ENCODE peak calls at places on chromosome 19, in four cellular contexts. S is LoVo; Z is CD4-positive, CD25-positive, alpha-beta regulatory T cell; K is activated CD4-positive, alpha-beta T cell treated with anti-CD3 and anti-CD28 coated beads, Interleukin-2, amount 10 ng/mL, durations not matched to agents 7 days and 5 days. Y is an unnamed sample.

GRCh38 chr19:35718345-35719041 is 690 bp downstream of the KMT2B start:
- DNase-seq in S (no peak), Z (peak; percentile 36), K (peak; percentile 54), Y (peak; percentile 78)

GRCh38 chr19:49678970-49679831 is 2.1 kb downstream of the PRMT1 start:
- DNase-seq in S (no peak), Z (no peak), K (no peak), Y (no peak)

GRCh38 chr19:40315812-40316475 is 30.8 kb upstream of the AKT2 start:
- DNase-seq in S (no peak), Z (no peak), K (no peak), Y (no peak)

GRCh38 chr19:41299755-41300089 is 10.2 kb upstream of the CCDC97 start:
- DNase-seq in S (no peak), Z (no peak), K (peak; percentile 42), Y (no peak)

GRCh38 chr19:49791776-49792445 is 21.2 kb downstream of the FUZ start:
- DNase-seq in S (no peak), Z (no peak), K (no peak), Y (no peak)

GRCh38 chr19:48498576-48498879 is 13.1 kb downstream of the LMTK3 start:
- DNase-seq in S (no peak), Z (no peak), K (no peak), Y (no peak)

GRCh38 chr19:38739440-38740251 is 4.6 kb downstream of the CAPN12 start:
- DNase-seq in S (no peak), Z (no peak), K (no peak), Y (no peak)

GRCh38 chr19:42028304-42029216 is 34.5 kb upstream of the ATP1A3 start:
- DNase-seq in S (no peak), Z (no peak), K (peak; percentile 25), Y (peak; percentile 77)

GRCh38 chr19:29858000-29858596 is 46.3 kb downstream of the CCNE1 start:
- DNase-seq in S (peak; percentile 45), Z (peak; percentile 11), K (peak; percentile 41), Y (peak; percentile 74)

GRCh38 chr19:44702551-44703176 is 3.7 kb downstream of the CEACAM16 start:
- DNase-seq in S (no peak), Z (no peak), K (no peak), Y (no peak)

GRCh38 chr19:14407889-14408640 is 11.1 kb downstream of the DDX39A start:
- DNase-seq in S (no peak), Z (no peak), K (no peak), Y (peak; percentile 59)

GRCh38 chr19:49689133-49690072 is at the start of gene ADM5:
- DNase-seq in S (no peak), Z (no peak), K (peak; percentile 31), Y (no peak)

GRCh38 chr19:58356236-58356970 is 3.1 kb upstream of the A1BG start:
- DNase-seq in S (no peak), Z (no peak), K (peak; percentile 41), Y (no peak)

GRCh38 chr19:49497047-49497789 is 984 bp downstream of the RPS11 start:
- DNase-seq in S (peak; percentile 63), Z (peak; percentile 72), K (peak; percentile 89), Y (peak; percentile 94)

GRCh38 chr19:1259206-1259872 is 9.8 kb upstream of the CIRBP start:
- DNase-seq in S (peak; percentile 65), Z (peak; percentile 67), K (peak; percentile 81), Y (peak; percentile 88)

GRCh38 chr19:35757231-35757748 is 461 bp upstream of the HSPB6 start:
- DNase-seq in S (no peak), Z (no peak), K (no peak), Y (peak; percentile 84)

GRCh38 chr19:28633223-28634030 is 579.5 kb downstream of the UQCRFS1 start:
- DNase-seq in S (peak; percentile 43), Z (no peak), K (peak; percentile 63), Y (peak; percentile 85)

GRCh38 chr19:17020823-17021222 is 5.8 kb downstream of the CPAMD8 start:
- DNase-seq in S (no peak), Z (no peak), K (no peak), Y (peak; percentile 81)

GRCh38 chr19:39320948-39321831 is 527 bp upstream of the LRFN1 start:
- DNase-seq in S (no peak), Z (no peak), K (no peak), Y (no peak)

GRCh38 chr19:17865364-17866311 is 5.9 kb downstream of the RPL18A start:
- DNase-seq in S (peak; percentile 66), Z (no peak), K (no peak), Y (peak; percentile 65)

GRCh38 chr19:10114651-10115391 is 3.3 kb downstream of the P2RY11 start:
- DNase-seq in S (no peak), Z (no peak), K (no peak), Y (peak; percentile 85)

GRCh38 chr19:49362048-49362925 is at the start of gene TEAD2:
- DNase-seq in S (peak; percentile 26), Z (no peak), K (no peak), Y (peak; percentile 73)

GRCh38 chr19:46361915-46362314 is 15.0 kb downstream of the PPP5C start:
- DNase-seq in S (no peak), Z (no peak), K (no peak), Y (no peak)

GRCh38 chr19:29724102-29724641 is 9.1 kb upstream of the C19orf12 start:
- DNase-seq in S (no peak), Z (no peak), K (peak; percentile 32), Y (no peak)

GRCh38 chr19:14383556-14383897 is 2.3 kb downstream of the ADGRE5 start:
- DNase-seq in S (no peak), Z (no peak), K (no peak), Y (no peak)

GRCh38 chr19:45507864-45508680 is 793 bp downstream of the VASP start:
- DNase-seq in S (no peak), Z (peak; percentile 50), K (no peak), Y (peak; percentile 79)

GRCh38 chr19:21202865-21203494 is 61.1 kb downstream of the ZNF431 start:
- DNase-seq in S (no peak), Z (no peak), K (peak; percentile 50), Y (peak; percentile 87)

GRCh38 chr19:18790566-18791314 is at the start of gene COMP:
- DNase-seq in S (no peak), Z (no peak), K (no peak), Y (no peak)

GRCh38 chr19:8575467-8575997 is 1.7 kb downstream of the MYO1F start:
- DNase-seq in S (no peak), Z (peak; percentile 24), K (peak; percentile 72), Y (no peak)

Y was measured in Karpas-422.